ENCODE peak calls at places on chromosome 3, in four cellular contexts. One of them, this sample, is unnamed.
A peak's percentile ranks its signal among the peaks of the same experiment; 100 is the strongest.

GRCh38 chr3:53222183-53222901 is 33.5 kb downstream of the TKT start:
- DNase-seq in neural progenitor cell: no peak
- DNase-seq in mesenchymal stem cell: no peak
- DNase-seq in CD8-positive, alpha-beta memory T cell: no peak
- DNase-seq in this sample: no peak

GRCh38 chr3:142925140-142925539 is 36.3 kb upstream of the PCOLCE2 start:
- DNase-seq in neural progenitor cell: no peak
- DNase-seq in mesenchymal stem cell: no peak
- DNase-seq in CD8-positive, alpha-beta memory T cell: no peak
- DNase-seq in this sample: no peak

GRCh38 chr3:119173325-119173724 is at the start of gene UPK1B:
- DNase-seq in mesenchymal stem cell: no peak
- DNase-seq in neural progenitor cell: peak; percentile 56
- DNase-seq in CD8-positive, alpha-beta memory T cell: no peak
- DNase-seq in this sample: no peak

GRCh38 chr3:160372780-160373179 is 26.2 kb downstream of the IFT80 start:
- DNase-seq in CD8-positive, alpha-beta memory T cell: no peak
- DNase-seq in neural progenitor cell: no peak
- DNase-seq in mesenchymal stem cell: peak; percentile 73
- DNase-seq in this sample: no peak

GRCh38 chr3:47892284-47892683 is 89.3 kb downstream of the DHX30 start:
- DNase-seq in neural progenitor cell: peak; percentile 39
- DNase-seq in CD8-positive, alpha-beta memory T cell: no peak
- DNase-seq in mesenchymal stem cell: no peak
- DNase-seq in this sample: no peak

GRCh38 chr3:51333021-51333420 is 52.1 kb upstream of the MANF start:
- DNase-seq in mesenchymal stem cell: no peak
- DNase-seq in neural progenitor cell: no peak
- DNase-seq in CD8-positive, alpha-beta memory T cell: no peak
- DNase-seq in this sample: no peak

GRCh38 chr3:168250415-168250861 is 154.7 kb upstream of the GOLIM4 start:
- DNase-seq in CD8-positive, alpha-beta memory T cell: no peak
- DNase-seq in mesenchymal stem cell: peak; percentile 13
- DNase-seq in neural progenitor cell: peak; percentile 29
- DNase-seq in this sample: peak; percentile 1

GRCh38 chr3:23019596-23020300 is 183.4 kb upstream of the UBE2E2 start:
- DNase-seq in neural progenitor cell: no peak
- DNase-seq in CD8-positive, alpha-beta memory T cell: no peak
- DNase-seq in mesenchymal stem cell: no peak
- DNase-seq in this sample: peak; percentile 96

GRCh38 chr3:4571690-4572334 is 78.7 kb downstream of the ITPR1 start:
- DNase-seq in CD8-positive, alpha-beta memory T cell: no peak
- DNase-seq in mesenchymal stem cell: peak; percentile 24
- DNase-seq in neural progenitor cell: peak; percentile 32
- DNase-seq in this sample: no peak

GRCh38 chr3:25027639-25028038 is 400.4 kb upstream of the RARB start:
- DNase-seq in neural progenitor cell: no peak
- DNase-seq in mesenchymal stem cell: no peak
- DNase-seq in CD8-positive, alpha-beta memory T cell: no peak
- DNase-seq in this sample: no peak

GRCh38 chr3:15051531-15051930 is 13.6 kb downstream of the MRPS25 start:
- DNase-seq in neural progenitor cell: peak; percentile 63
- DNase-seq in CD8-positive, alpha-beta memory T cell: peak; percentile 6
- DNase-seq in mesenchymal stem cell: peak; percentile 61
- DNase-seq in this sample: peak; percentile 33

GRCh38 chr3:141333796-141334626 is 34.3 kb upstream of the ZBTB38 start:
- DNase-seq in mesenchymal stem cell: peak; percentile 78
- DNase-seq in neural progenitor cell: no peak
- DNase-seq in CD8-positive, alpha-beta memory T cell: no peak
- DNase-seq in this sample: no peak

GRCh38 chr3:170117134-170117533 is 64.4 kb downstream of the PHC3 start:
- DNase-seq in neural progenitor cell: peak; percentile 8
- DNase-seq in mesenchymal stem cell: peak; percentile 26
- DNase-seq in CD8-positive, alpha-beta memory T cell: no peak
- DNase-seq in this sample: no peak

GRCh38 chr3:40623567-40623966 is 98.8 kb downstream of the ZNF621 start:
- DNase-seq in neural progenitor cell: no peak
- DNase-seq in mesenchymal stem cell: no peak
- DNase-seq in CD8-positive, alpha-beta memory T cell: no peak
- DNase-seq in this sample: peak; percentile 17

GRCh38 chr3:182083112-182083511 is 371.4 kb downstream of the SOX2 start:
- DNase-seq in neural progenitor cell: no peak
- DNase-seq in mesenchymal stem cell: peak; percentile 18
- DNase-seq in CD8-positive, alpha-beta memory T cell: no peak
- DNase-seq in this sample: no peak

GRCh38 chr3:8884630-8885290 is 78.5 kb downstream of the RAD18 start:
- DNase-seq in CD8-positive, alpha-beta memory T cell: no peak
- DNase-seq in mesenchymal stem cell: no peak
- DNase-seq in neural progenitor cell: no peak
- DNase-seq in this sample: no peak

GRCh38 chr3:78802588-78802930 is 965.2 kb downstream of the ROBO1 start:
- DNase-seq in CD8-positive, alpha-beta memory T cell: no peak
- DNase-seq in mesenchymal stem cell: no peak
- DNase-seq in neural progenitor cell: no peak
- DNase-seq in this sample: no peak

DNA sequence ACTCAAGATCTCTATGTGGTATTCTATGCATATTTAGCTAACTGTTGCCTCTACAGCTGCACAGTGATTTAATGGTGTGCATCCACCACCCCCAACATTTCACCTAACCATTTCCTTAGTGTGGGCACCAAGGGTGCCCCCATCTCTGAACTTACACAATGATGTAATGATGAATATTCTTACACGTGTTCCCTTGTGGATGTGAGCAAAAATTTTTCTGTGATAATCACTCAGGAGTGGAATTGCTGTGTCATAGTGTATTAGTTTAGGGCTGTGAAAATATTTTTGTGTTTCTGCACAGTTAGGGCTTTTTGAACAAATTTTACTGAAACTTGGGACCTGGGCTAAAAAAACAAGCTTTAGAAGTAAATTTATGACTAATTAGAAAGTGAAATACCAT is 134.5 kb upstream of the CCNL1 start:
- DNase-seq in mesenchymal stem cell: no peak
- DNase-seq in neural progenitor cell: no peak
- DNase-seq in CD8-positive, alpha-beta memory T cell: no peak
- DNase-seq in this sample: no peak
- H3K4me1 ChIP-seq in mesenchymal stem cell: no peaks in the 10 kb centered on the region
- H3K4me1 ChIP-seq in neural progenitor cell: no peaks in the 10 kb centered on the region
- H3K4me1 ChIP-seq in CD8-positive, alpha-beta memory T cell: no peaks in the 10 kb centered on the region
- H3K4me1 ChIP-seq in this sample: peaks cover 8% of the 10 kb centered on the region

GRCh38 chr3:156149781-156150375 is 29.5 kb downstream of the KCNAB1 start:
- DNase-seq in CD8-positive, alpha-beta memory T cell: no peak
- DNase-seq in neural progenitor cell: peak; percentile 12
- DNase-seq in mesenchymal stem cell: no peak
- DNase-seq in this sample: no peak
- H3K27ac ChIP-seq in CD8-positive, alpha-beta memory T cell: no peak overlapping the region
- H3K27ac ChIP-seq in neural progenitor cell: no peak overlapping the region
- H3K27ac ChIP-seq in mesenchymal stem cell: no peak overlapping the region
- H3K27ac ChIP-seq in this sample: no peak overlapping the region

GRCh38 chr3:114504941-114505632 is 211.3 kb downstream of the TIGIT start:
- DNase-seq in neural progenitor cell: no peak
- DNase-seq in CD8-positive, alpha-beta memory T cell: no peak
- DNase-seq in mesenchymal stem cell: no peak
- DNase-seq in this sample: no peak
- H3K27me3 ChIP-seq in neural progenitor cell: no peaks in the 10 kb centered on the region
- H3K27me3 ChIP-seq in CD8-positive, alpha-beta memory T cell: no peaks in the 10 kb centered on the region
- H3K27me3 ChIP-seq in mesenchymal stem cell: no peaks in the 10 kb centered on the region
- H3K27me3 ChIP-seq in this sample: no peaks in the 10 kb centered on the region

GRCh38 chr3:152400912-152401311 is 132.2 kb downstream of the MBNL1 start:
- DNase-seq in CD8-positive, alpha-beta memory T cell: no peak
- DNase-seq in mesenchymal stem cell: peak; percentile 74
- DNase-seq in neural progenitor cell: no peak
- DNase-seq in this sample: no peak

GRCh38 chr3:152403632-152404066 is 134.9 kb downstream of the MBNL1 start:
- DNase-seq in neural progenitor cell: no peak
- DNase-seq in CD8-positive, alpha-beta memory T cell: no peak
- DNase-seq in mesenchymal stem cell: peak; percentile 90
- DNase-seq in this sample: no peak

GRCh38 chr3:152404976-152405375 is 136.2 kb downstream of the MBNL1 start:
- DNase-seq in neural progenitor cell: no peak
- DNase-seq in mesenchymal stem cell: no peak
- DNase-seq in CD8-positive, alpha-beta memory T cell: no peak
- DNase-seq in this sample: no peak

GRCh38 chr3:152405915-152406802 is 137.4 kb downstream of the MBNL1 start:
- DNase-seq in CD8-positive, alpha-beta memory T cell: no peak
- DNase-seq in neural progenitor cell: no peak
- DNase-seq in mesenchymal stem cell: peak; percentile 94
- DNase-seq in this sample: no peak

GRCh38 chr3:152402698-152403456 is 134.1 kb downstream of the MBNL1 start:
- DNase-seq in neural progenitor cell: no peak
- DNase-seq in mesenchymal stem cell: peak; percentile 83
- DNase-seq in CD8-positive, alpha-beta memory T cell: no peak
- DNase-seq in this sample: no peak
- H3K4me1 ChIP-seq in neural progenitor cell: peaks cover 7% of the 10 kb centered on the region
- H3K4me1 ChIP-seq in mesenchymal stem cell: peaks cover 6% of the 10 kb centered on the region
- H3K4me1 ChIP-seq in CD8-positive, alpha-beta memory T cell: peaks cover 78% of the 10 kb centered on the region
- H3K4me1 ChIP-seq in this sample: no peaks in the 10 kb centered on the region

GRCh38 chr3:123028233-123028828 is 768 bp upstream of the SEMA5B start:
- DNase-seq in mesenchymal stem cell: peak; percentile 87
- DNase-seq in CD8-positive, alpha-beta memory T cell: no peak
- DNase-seq in neural progenitor cell: peak; percentile 81
- DNase-seq in this sample: peak; percentile 70

GRCh38 chr3:123025642-123026521 is 1.7 kb downstream of the SEMA5B start:
- DNase-seq in mesenchymal stem cell: no peak
- DNase-seq in neural progenitor cell: peak; percentile 82
- DNase-seq in CD8-positive, alpha-beta memory T cell: no peak
- DNase-seq in this sample: no peak

GRCh38 chr3:123026551-123027291 is 842 bp downstream of the SEMA5B start:
- DNase-seq in CD8-positive, alpha-beta memory T cell: no peak
- DNase-seq in neural progenitor cell: peak; percentile 64
- DNase-seq in mesenchymal stem cell: peak; percentile 17
- DNase-seq in this sample: no peak

GRCh38 chr3:123031051-123031450 is 3.5 kb upstream of the SEMA5B start:
- DNase-seq in mesenchymal stem cell: no peak
- DNase-seq in CD8-positive, alpha-beta memory T cell: no peak
- DNase-seq in neural progenitor cell: no peak
- DNase-seq in this sample: no peak

GRCh38 chr3:123027292-123028232 is at the start of gene SEMA5B:
- DNase-seq in neural progenitor cell: peak; percentile 94
- DNase-seq in mesenchymal stem cell: peak; percentile 18
- DNase-seq in CD8-positive, alpha-beta memory T cell: no peak
- DNase-seq in this sample: no peak
- H3K27ac ChIP-seq in neural progenitor cell: no peak within 1 kb of the TSS
- H3K27ac ChIP-seq in mesenchymal stem cell: no peak within 1 kb of the TSS
- H3K27ac ChIP-seq in CD8-positive, alpha-beta memory T cell: no peak within 1 kb of the TSS
- H3K27ac ChIP-seq in this sample: no peak within 1 kb of the TSS

This sample was measured in SJCRH30.